ENCODE peak calls at places on chromosomes 6 and 20, in seven cellular contexts. V is heart left ventricle, O is right cardiac atrium, Y is left lung, Q is adipocyte, J is uterus, B is neural progenitor cell. P is an unnamed sample. For H3K27me3, the result is how much of the 10 kb centered on the place peaks cover.

GRCh38 chr6:8059129-8059528 is 5.1 kb downstream of the BLOC1S5 start:
- DNase-seq in V (no peak), O (no peak), Y (no peak), Q (peak), J (no peak), B (no peak), P (no peak)

GRCh38 chr6:54629132-54629531 is 217.4 kb upstream of the FAM83B start:
- DNase-seq in V (no peak), O (no peak), Y (no peak), Q (no peak), J (no peak), B (no peak), P (no peak)

GRCh38 chr6:157724960-157725741 is 97.9 kb upstream of the SNX9 start:
- DNase-seq in V (no peak), O (peak), Y (no peak), Q (no peak), J (no peak), B (no peak), P (no peak)

GRCh38 chr6:155483858-155484257 is 28.2 kb upstream of the NOX3 start:
- DNase-seq in V (no peak), O (no peak), Y (no peak), Q (peak), J (no peak), B (no peak), P (no peak)

GRCh38 chr20:25453035-25453810 is 45.8 kb downstream of the GINS1 start:
- DNase-seq in V (no peak), O (no peak), Y (no peak), Q (no peak), J (no peak), B (no peak), P (no peak)

GRCh38 chr6:165649701-165650137 is 13.3 kb downstream of the PDE10A start:
- DNase-seq in V (no peak), O (peak), Y (no peak), Q (peak), J (peak), B (no peak), P (no peak)

GRCh38 chr6:163133017-163133416 is 281.5 kb upstream of the QKI start:
- DNase-seq in V (no peak), O (no peak), Y (no peak), Q (no peak), J (no peak), B (no peak), P (no peak)

GRCh38 chr20:10632681-10633509 is 40.9 kb downstream of the JAG1 start:
- DNase-seq in V (no peak), O (no peak), Y (no peak), Q (no peak), J (no peak), B (no peak), P (no peak)

GRCh38 chr20:17612287-17612974 is 42.6 kb downstream of the DSTN start:
- DNase-seq in V (peak), O (peak), Y (no peak), Q (peak), J (no peak), B (no peak), P (peak)

GRCh38 chr20:46990017-46990810 is 95.6 kb downstream of the EYA2 start:
- DNase-seq in V (no peak), O (no peak), Y (no peak), Q (no peak), J (no peak), B (peak), P (peak)

GRCh38 chr6:31736026-31736767 is at the start of gene CLIC1:
- DNase-seq in V (peak), O (peak), Y (peak), Q (peak), J (peak), B (peak), P (peak)

GRCh38 chr6:31222496-31222895 is 49.4 kb downstream of the HLA-C start:
- DNase-seq in V (no peak), O (no peak), Y (no peak), Q (no peak), J (no peak), B (no peak), P (no peak)

GRCh38 chr6:101597711-101598110 is 204.2 kb downstream of the GRIK2 start:
- DNase-seq in V (no peak), O (no peak), Y (no peak), Q (peak), J (no peak), B (peak), P (no peak)

GRCh38 chr6:21769973-21770372 is 176.4 kb downstream of the SOX4 start:
- DNase-seq in V (no peak), O (no peak), Y (no peak), Q (no peak), J (no peak), B (no peak), P (no peak)

GRCh38 chr20:10921491-10922010 is 247.8 kb upstream of the JAG1 start:
- DNase-seq in V (no peak), O (no peak), Y (no peak), Q (peak), J (no peak), B (no peak), P (no peak)

GRCh38 chr20:59086923-59087322 is 44.3 kb upstream of the PRELID3B start:
- DNase-seq in V (no peak), O (no peak), Y (no peak), Q (no peak), J (no peak), B (no peak), P (no peak)

GRCh38 chr6:126232671-126233070 is 107.2 kb upstream of the CENPW start:
- DNase-seq in V (no peak), O (no peak), Y (no peak), Q (peak), J (no peak), B (no peak), P (no peak)

GRCh38 chr20:21505810-21506530 is 7.9 kb downstream of the NKX2-2 start:
- DNase-seq in V (peak), O (no peak), Y (peak), Q (peak), J (no peak), B (peak), P (no peak)

GRCh38 chr6:52020961-52021570 is 66.3 kb downstream of the PKHD1 start:
- DNase-seq in V (no peak), O (no peak), Y (no peak), Q (peak), J (no peak), B (peak), P (no peak)

GRCh38 chr6:165884813-165885765 is 222.0 kb upstream of the PDE10A start:
- DNase-seq in V (peak), O (peak), Y (peak), Q (peak), J (peak), B (peak), P (peak)

GRCh38 chr6:2498224-2498623 is 252.5 kb downstream of the MYLK4 start:
- DNase-seq in V (no peak), O (no peak), Y (no peak), Q (no peak), J (no peak), B (no peak), P (no peak)

GRCh38 chr6:11251553-11252358 is 19.3 kb upstream of the NEDD9 start:
- DNase-seq in V (no peak), O (peak), Y (no peak), Q (peak), J (peak), B (no peak), P (no peak)

GRCh38 chr20:54197621-54198604 is 10.0 kb upstream of the PFDN4 start:
- DNase-seq in V (no peak), O (no peak), Y (no peak), Q (peak), J (no peak), B (peak), P (no peak)

GRCh38 chr20:62631336-62632317 is 10.7 kb upstream of the SLCO4A1 start:
- DNase-seq in V (peak), O (peak), Y (peak), Q (no peak), J (no peak), B (no peak), P (no peak)

GRCh38 chr20:62627901-62628612 is 14.2 kb upstream of the SLCO4A1 start:
- DNase-seq in V (peak), O (no peak), Y (peak), Q (peak), J (no peak), B (no peak), P (no peak)

GRCh38 chr20:62629864-62630470 is 12.3 kb upstream of the SLCO4A1 start:
- DNase-seq in V (peak), O (peak), Y (peak), Q (no peak), J (no peak), B (no peak), P (no peak)

GRCh38 chr20:62625921-62626547 is 16.3 kb upstream of the SLCO4A1 start:
- DNase-seq in V (peak), O (peak), Y (peak), Q (no peak), J (no peak), B (no peak), P (no peak)

GRCh38 chr20:62628691-62629090 is 13.6 kb upstream of the SLCO4A1 start:
- DNase-seq in V (peak), O (no peak), Y (peak), Q (no peak), J (no peak), B (no peak), P (no peak)
- H3K27me3 ChIP-seq in V (under half), O (under half), Y (under half), Q (under half), J (under half), B (under half), P (under half)

DNA sequence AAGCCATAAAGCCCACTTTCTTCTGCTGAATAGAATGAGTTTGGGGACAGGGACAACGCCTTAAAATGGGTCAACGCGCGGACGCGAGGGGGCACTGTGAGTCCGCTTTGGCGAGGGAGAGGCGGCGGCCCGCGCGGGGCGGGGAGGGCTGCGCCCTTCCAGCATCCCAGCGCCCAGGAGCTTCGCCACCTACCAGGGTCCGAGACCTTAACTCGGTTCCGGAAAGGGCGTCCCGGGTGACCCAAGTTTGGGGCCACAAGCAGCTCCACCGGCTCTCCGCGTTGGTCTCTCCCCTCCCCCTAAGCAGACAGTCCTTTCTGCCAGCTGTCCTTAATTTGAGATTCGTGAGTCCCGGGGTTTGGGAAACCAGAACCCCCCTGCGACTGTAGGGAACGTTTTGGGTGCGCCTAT is 1.8 kb upstream of the SAMD5 start:
- DNase-seq in V (peak), O (peak), Y (peak), Q (peak), J (peak), B (peak), P (no peak)
- H3K27me3 ChIP-seq in V (under half), O (under half), Y (under half), Q (half or more), J (under half), B (half or more), P (under half)

GRCh38 chr20:63826753-63827152 is 4.3 kb downstream of the ZBTB46 start:
- DNase-seq in V (no peak), O (no peak), Y (no peak), Q (no peak), J (no peak), B (no peak), P (no peak)

GRCh38 chr20:63828545-63828944 is 2.5 kb downstream of the ZBTB46 start:
- DNase-seq in V (no peak), O (no peak), Y (no peak), Q (no peak), J (no peak), B (no peak), P (no peak)

GRCh38 chr20:63823691-63824311 is 7.3 kb downstream of the ZBTB46 start:
- DNase-seq in V (no peak), O (no peak), Y (no peak), Q (no peak), J (no peak), B (no peak), P (no peak)

GRCh38 chr20:63828124-63828523 is 2.9 kb downstream of the ZBTB46 start:
- DNase-seq in V (no peak), O (no peak), Y (no peak), Q (no peak), J (no peak), B (no peak), P (no peak)

GRCh38 chr20:63825331-63826118 is 5.5 kb downstream of the ZBTB46 start:
- DNase-seq in V (no peak), O (no peak), Y (no peak), Q (no peak), J (no peak), B (no peak), P (no peak)
- H3K27me3 ChIP-seq in V (under half), O (under half), Y (under half), Q (under half), J (under half), B (under half), P (under half)

DNA sequence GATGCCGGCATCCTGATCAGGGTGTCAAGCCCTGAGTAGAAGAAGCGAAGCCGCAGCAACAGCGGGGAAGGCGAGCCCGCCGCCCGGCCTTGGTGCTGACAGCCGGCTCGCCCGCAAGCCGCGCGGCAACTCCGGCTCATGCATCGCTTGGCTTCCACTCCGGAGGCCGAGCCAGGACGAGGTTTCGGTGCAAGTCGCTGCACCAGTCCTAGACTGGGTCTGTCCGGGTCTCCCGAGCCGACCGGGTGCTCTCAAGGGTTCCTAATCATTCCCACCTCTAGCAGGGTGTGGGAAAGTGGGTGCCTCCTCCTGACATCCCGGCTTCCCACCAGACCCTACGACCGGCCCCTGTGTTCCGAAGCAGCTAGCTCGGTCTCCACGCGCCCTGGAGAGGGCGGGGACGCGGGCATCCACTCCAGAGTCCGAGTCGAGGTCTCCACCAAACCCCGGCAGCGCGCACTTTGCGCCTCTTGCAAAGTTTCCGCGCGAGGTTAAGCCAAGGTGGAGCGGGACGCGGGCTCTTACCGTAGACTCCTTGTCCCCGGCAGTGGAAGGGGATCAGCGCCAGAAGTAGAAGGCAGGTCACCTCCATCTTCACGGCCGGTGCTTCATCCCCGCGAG is 1.4 kb downstream of the MDGA1 start:
- DNase-seq in V (no peak), O (peak), Y (peak), Q (peak), J (peak), B (peak), P (peak)
- H3K27me3 ChIP-seq in V (under half), O (under half), Y (under half), Q (under half), J (under half), B (half or more), P (half or more)

GRCh38 chr6:6008648-6009421 is 2.1 kb upstream of the NRN1 start:
- DNase-seq in V (peak), O (peak), Y (peak), Q (peak), J (peak), B (peak), P (peak)
- H3K27me3 ChIP-seq in V (half or more), O (under half), Y (half or more), Q (under half), J (half or more), B (half or more), P (half or more)

DNA sequence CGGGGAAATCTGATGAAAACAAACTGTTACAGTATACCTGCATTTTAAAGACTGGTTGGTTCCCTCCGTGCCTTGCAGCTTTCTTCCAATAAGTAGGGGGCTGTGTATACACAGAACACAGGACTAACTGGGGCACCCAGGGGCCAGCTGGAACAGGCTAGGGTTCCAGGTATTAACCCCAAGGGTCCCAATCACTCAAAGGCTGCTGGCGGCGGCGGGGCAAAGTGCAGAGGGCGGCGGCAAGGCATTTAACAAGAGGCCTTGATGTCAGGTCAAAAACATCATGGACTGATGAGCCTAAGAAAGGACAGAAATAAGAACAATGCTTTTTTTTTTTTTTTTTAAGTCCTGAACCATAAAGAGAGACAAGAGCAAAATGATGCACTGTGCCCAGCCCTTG is 2.5 kb downstream of the PMEPA1 start:
- DNase-seq in V (no peak), O (no peak), Y (no peak), Q (no peak), J (no peak), B (no peak), P (no peak)
- H3K27me3 ChIP-seq in V (under half), O (under half), Y (under half), Q (under half), J (under half), B (half or more), P (under half)

GRCh38 chr20:52103469-52103910 is 88.1 kb downstream of the ZFP64 start:
- DNase-seq in V (no peak), O (no peak), Y (no peak), Q (peak), J (no peak), B (peak), P (no peak)

GRCh38 chr20:52102126-52102525 is 89.5 kb downstream of the ZFP64 start:
- DNase-seq in V (no peak), O (no peak), Y (no peak), Q (no peak), J (no peak), B (no peak), P (no peak)

GRCh38 chr20:52104546-52105044 is 87.0 kb downstream of the ZFP64 start:
- DNase-seq in V (no peak), O (peak), Y (no peak), Q (peak), J (no peak), B (peak), P (no peak)

GRCh38 chr20:52103911-52104545 is 87.6 kb downstream of the ZFP64 start:
- DNase-seq in V (no peak), O (no peak), Y (no peak), Q (peak), J (no peak), B (peak), P (no peak)

DNA sequence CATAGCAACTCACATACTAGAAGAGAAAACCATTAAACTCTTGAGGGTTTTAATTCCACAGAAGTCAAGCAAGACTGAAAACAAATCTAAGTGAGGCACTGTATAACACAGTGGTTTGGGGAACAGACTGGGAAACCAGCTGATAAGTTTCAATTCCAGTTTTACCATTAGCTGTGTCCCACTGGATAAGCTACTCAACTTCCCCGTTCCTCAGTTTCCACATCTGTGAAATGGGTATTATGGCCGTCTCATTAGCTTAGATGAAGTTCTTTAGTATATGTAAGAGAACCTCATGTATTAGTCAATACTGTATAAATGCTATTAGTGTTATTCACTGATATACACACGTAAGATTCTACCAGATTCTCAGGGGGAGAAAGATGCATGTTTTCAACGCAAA is 89.0 kb downstream of the ZFP64 start:
- DNase-seq in V (no peak), O (no peak), Y (no peak), Q (no peak), J (no peak), B (no peak), P (no peak)
- H3K27me3 ChIP-seq in V (under half), O (under half), Y (under half), Q (under half), J (under half), B (under half), P (under half)

P was measured in suprapubic skin.